ENCODE peak calls at places on chromosome 12, in seven cellular contexts. L is mesendoderm, W is IMR-90, X is trophoblast cell, Y is H9, D is H1, M is mesenchymal stem cell. H is an unnamed sample.

GRCh38 chr12:124319368-124320050 is 24.6 kb downstream of the RFLNA start:
- DNase-seq in L (no peak), W (no peak), X (peak; percentile 13), Y (no peak), D (no peak), M (no peak), H (no peak)

GRCh38 chr12:123654129-123654701 is 16.7 kb upstream of the TCTN2 start:
- DNase-seq in L (no peak), W (no peak), X (no peak), Y (no peak), D (no peak), M (no peak), H (no peak)

GRCh38 chr12:95326450-95326849 is 108.8 kb downstream of the VEZT start:
- DNase-seq in L (no peak), W (peak; percentile 77), X (peak; percentile 63), Y (no peak), D (no peak), M (no peak), H (no peak)

GRCh38 chr12:9341260-9341585 is 133.0 kb upstream of the PZP start:
- DNase-seq in L (no peak), W (no peak), X (no peak), Y (no peak), D (no peak), M (no peak), H (no peak)

GRCh38 chr12:77734489-77734888 is 96.2 kb upstream of the NAV3 start:
- DNase-seq in L (no peak), W (peak; percentile 38), X (no peak), Y (no peak), D (no peak), M (peak; percentile 68), H (no peak)

GRCh38 chr12:121005346-121005815 is 10.9 kb downstream of the C12orf43 start:
- DNase-seq in L (peak; percentile 83), W (peak; percentile 23), X (peak; percentile 56), Y (peak; percentile 92), D (peak; percentile 87), M (peak; percentile 54), H (peak; percentile 42)

GRCh38 chr12:121248611-121249010 is 38.7 kb downstream of the P2RX4 start:
- DNase-seq in L (no peak), W (no peak), X (no peak), Y (no peak), D (no peak), M (no peak), H (no peak)

GRCh38 chr12:58608711-58609110 is 311.6 kb downstream of the LRIG3 start:
- DNase-seq in L (no peak), W (peak; percentile 24), X (no peak), Y (no peak), D (no peak), M (peak; percentile 11), H (no peak)

GRCh38 chr12:30965613-30965985 is 39.1 kb downstream of the TSPAN11 start:
- DNase-seq in L (peak; percentile 59), W (no peak), X (peak; percentile 76), Y (peak; percentile 81), D (peak; percentile 57), M (peak; percentile 3), H (no peak)

GRCh38 chr12:21672151-21672550 is 14.5 kb upstream of the LDHB start:
- DNase-seq in L (no peak), W (no peak), X (no peak), Y (no peak), D (no peak), M (no peak), H (no peak)

GRCh38 chr12:13383379-13383778 is 186.9 kb downstream of the EMP1 start:
- DNase-seq in L (no peak), W (no peak), X (peak; percentile 47), Y (peak; percentile 24), D (peak; percentile 14), M (no peak), H (no peak)

GRCh38 chr12:40002178-40003169 is 103.4 kb downstream of the SLC2A13 start:
- DNase-seq in L (no peak), W (no peak), X (no peak), Y (no peak), D (no peak), M (no peak), H (no peak)

GRCh38 chr12:6635856-6636521 is at the start of gene LPAR5:
- DNase-seq in L (no peak), W (no peak), X (no peak), Y (peak; percentile 77), D (no peak), M (peak; percentile 35), H (no peak)

GRCh38 chr12:117874842-117875434 is 93.9 kb downstream of the KSR2 start:
- DNase-seq in L (peak; percentile 78), W (peak; percentile 35), X (peak; percentile 91), Y (peak; percentile 90), D (peak; percentile 95), M (peak; percentile 60), H (peak; percentile 68)

GRCh38 chr12:124169577-124169976 is 125.3 kb upstream of the RFLNA start:
- DNase-seq in L (no peak), W (no peak), X (no peak), Y (no peak), D (no peak), M (no peak), H (no peak)

GRCh38 chr12:92365836-92366235 is 220.2 kb upstream of the BTG1 start:
- DNase-seq in L (no peak), W (no peak), X (no peak), Y (no peak), D (no peak), M (no peak), H (no peak)

GRCh38 chr12:31037921-31038320 is 35.7 kb upstream of the DDX11 start:
- DNase-seq in L (no peak), W (no peak), X (no peak), Y (no peak), D (no peak), M (no peak), H (no peak)

GRCh38 chr12:10130042-10130441 is at the start of gene CLEC7A:
- DNase-seq in L (no peak), W (no peak), X (peak; percentile 90), Y (no peak), D (no peak), M (no peak), H (no peak)

GRCh38 chr12:110281549-110282342 is 699 bp downstream of the ATP2A2 start:
- DNase-seq in L (peak; percentile 83), W (peak; percentile 55), X (peak; percentile 49), Y (peak; percentile 44), D (peak; percentile 72), M (peak; percentile 65), H (no peak)

GRCh38 chr12:16352481-16352880 is 5.0 kb downstream of the MGST1 start:
- DNase-seq in L (peak; percentile 53), W (peak; percentile 73), X (peak; percentile 77), Y (no peak), D (no peak), M (peak; percentile 40), H (no peak)

GRCh38 chr12:27899151-27899661 is 73.3 kb downstream of the PTHLH start:
- DNase-seq in L (peak; percentile 47), W (peak; percentile 100), X (peak; percentile 89), Y (no peak), D (no peak), M (peak; percentile 98), H (no peak)

GRCh38 chr12:16349132-16349463 is 1.7 kb downstream of the MGST1 start:
- DNase-seq in L (peak; percentile 76), W (peak; percentile 96), X (no peak), Y (no peak), D (no peak), M (peak; percentile 90), H (no peak)

GRCh38 chr12:20268121-20268732 is 100.1 kb upstream of the PDE3A start:
- DNase-seq in L (no peak), W (peak; percentile 27), X (no peak), Y (no peak), D (no peak), M (peak; percentile 46), H (no peak)

GRCh38 chr12:110983811-110984210 is 63.4 kb upstream of the MYL2 start:
- DNase-seq in L (no peak), W (no peak), X (no peak), Y (no peak), D (no peak), M (no peak), H (no peak)

GRCh38 chr12:65663097-65663496 is 161.2 kb upstream of the HMGA2 start:
- DNase-seq in L (no peak), W (no peak), X (no peak), Y (no peak), D (no peak), M (no peak), H (no peak)

GRCh38 chr12:76032043-76032981 is 736 bp upstream of the PHLDA1 start:
- DNase-seq in L (peak; percentile 94), W (peak; percentile 70), X (peak; percentile 81), Y (peak; percentile 73), D (no peak), M (peak; percentile 79), H (no peak)

GRCh38 chr12:8852119-8852518 is 29.7 kb downstream of the A2ML1 start:
- DNase-seq in L (no peak), W (no peak), X (no peak), Y (no peak), D (no peak), M (no peak), H (no peak)

GRCh38 chr12:49540229-49541139 is 1.7 kb downstream of the KCNH3 start:
- DNase-seq in L (peak; percentile 35), W (no peak), X (no peak), Y (no peak), D (no peak), M (no peak), H (no peak)
- H2BK5ac ChIP-seq in L (no peak overlapping the region), W (no peak overlapping the region), X (no peak overlapping the region), Y (no peak overlapping the region), D (no peak overlapping the region), M (no peak overlapping the region), H (peak overlapping the region; percentile 47)

GRCh38 chr12:131188131-131189050 is 234.7 kb downstream of the ADGRD1 start:
- DNase-seq in L (no peak), W (no peak), X (no peak), Y (peak; percentile 20), D (no peak), M (no peak), H (no peak)
- H3K4ac ChIP-seq in L (no peak overlapping the region), W (no peak overlapping the region), X (no peak overlapping the region), Y (no peak overlapping the region), D (no peak overlapping the region), M (no peak overlapping the region), H (no peak overlapping the region)

GRCh38 chr12:71602745-71603577 is 60.7 kb downstream of the ZFC3H1 start:
- DNase-seq in L (no peak), W (no peak), X (peak; percentile 10), Y (no peak), D (no peak), M (no peak), H (no peak)

GRCh38 chr12:71594214-71594948 is 69.3 kb downstream of the ZFC3H1 start:
- DNase-seq in L (peak; percentile 53), W (no peak), X (peak; percentile 45), Y (no peak), D (no peak), M (peak; percentile 5), H (no peak)

GRCh38 chr12:71605034-71605433 is 58.6 kb downstream of the ZFC3H1 start:
- DNase-seq in L (no peak), W (no peak), X (no peak), Y (no peak), D (no peak), M (no peak), H (no peak)

GRCh38 chr12:71599213-71599612 is 64.4 kb downstream of the ZFC3H1 start:
- DNase-seq in L (no peak), W (no peak), X (no peak), Y (no peak), D (no peak), M (no peak), H (no peak)
- H2BK5ac ChIP-seq in L (no peak overlapping the region), W (no peak overlapping the region), X (no peak overlapping the region), Y (no peak overlapping the region), D (no peak overlapping the region), M (no peak overlapping the region), H (no peak overlapping the region)

GRCh38 chr12:84696281-84696680 is 216.3 kb downstream of the SLC6A15 start:
- DNase-seq in L (no peak), W (no peak), X (no peak), Y (no peak), D (no peak), M (no peak), H (no peak)
- H3K4ac ChIP-seq in L (no peak overlapping the region), W (no peak overlapping the region), X (no peak overlapping the region), Y (no peak overlapping the region), D (no peak overlapping the region), M (no peak overlapping the region), H (no peak overlapping the region)

H was measured in neuronal stem cell.